ENCODE peak calls at places on chromosomes 1 and 21, in five cellular contexts. One of them, this sample, is unnamed.

GRCh38 chr1:211695135-211695816 is 19.9 kb upstream of the NEK2 start:
- DNase-seq in lower lobe of right lung: no peak
- DNase-seq in astrocyte: no peak
- DNase-seq in bronchial epithelial cell: no peak
- DNase-seq in right atrium auricular region: no peak
- DNase-seq in this sample: no peak

GRCh38 chr1:9606948-9607347 is 18.2 kb downstream of the TMEM201 start:
- DNase-seq in lower lobe of right lung: no peak
- DNase-seq in astrocyte: no peak
- DNase-seq in bronchial epithelial cell: no peak
- DNase-seq in right atrium auricular region: no peak
- DNase-seq in this sample: no peak

GRCh38 chr21:39670741-39671140 is 58.0 kb downstream of the B3GALT5 start:
- DNase-seq in lower lobe of right lung: no peak
- DNase-seq in astrocyte: peak; percentile 8
- DNase-seq in bronchial epithelial cell: no peak
- DNase-seq in right atrium auricular region: no peak
- DNase-seq in this sample: no peak

GRCh38 chr1:21232044-21232443 is 55.3 kb upstream of the EIF4G3 start:
- DNase-seq in lower lobe of right lung: no peak
- DNase-seq in astrocyte: no peak
- DNase-seq in bronchial epithelial cell: peak; percentile 47
- DNase-seq in right atrium auricular region: no peak
- DNase-seq in this sample: no peak

GRCh38 chr1:157113116-157113515 is 13.5 kb upstream of the ETV3L start:
- DNase-seq in lower lobe of right lung: no peak
- DNase-seq in astrocyte: no peak
- DNase-seq in bronchial epithelial cell: no peak
- DNase-seq in right atrium auricular region: no peak
- DNase-seq in this sample: no peak

GRCh38 chr21:18168108-18168507 is 76.5 kb upstream of the CHODL start:
- DNase-seq in lower lobe of right lung: no peak
- DNase-seq in astrocyte: no peak
- DNase-seq in bronchial epithelial cell: no peak
- DNase-seq in right atrium auricular region: no peak
- DNase-seq in this sample: no peak

GRCh38 chr1:208979776-208980175 is 603.7 kb upstream of the CAMK1G start:
- DNase-seq in lower lobe of right lung: no peak
- DNase-seq in astrocyte: no peak
- DNase-seq in bronchial epithelial cell: peak; percentile 58
- DNase-seq in right atrium auricular region: no peak
- DNase-seq in this sample: no peak

GRCh38 chr1:10782491-10783244 is 13.8 kb downstream of the CASZ1 start:
- DNase-seq in lower lobe of right lung: peak; percentile 33
- DNase-seq in astrocyte: no peak
- DNase-seq in bronchial epithelial cell: no peak
- DNase-seq in right atrium auricular region: no peak
- DNase-seq in this sample: no peak

GRCh38 chr1:176033879-176034278 is 173.2 kb downstream of the COP1 start:
- DNase-seq in lower lobe of right lung: no peak
- DNase-seq in astrocyte: peak; percentile 8
- DNase-seq in bronchial epithelial cell: peak; percentile 65
- DNase-seq in right atrium auricular region: no peak
- DNase-seq in this sample: no peak

GRCh38 chr1:212037900-212038299 is 2.4 kb downstream of the DTL start:
- DNase-seq in lower lobe of right lung: no peak
- DNase-seq in astrocyte: no peak
- DNase-seq in bronchial epithelial cell: peak; percentile 74
- DNase-seq in right atrium auricular region: no peak
- DNase-seq in this sample: no peak

GRCh38 chr1:52348704-52349301 is 17.2 kb downstream of the CC2D1B start:
- DNase-seq in lower lobe of right lung: no peak
- DNase-seq in astrocyte: no peak
- DNase-seq in bronchial epithelial cell: no peak
- DNase-seq in right atrium auricular region: peak; percentile 49
- DNase-seq in this sample: no peak

GRCh38 chr1:29033829-29034466 is 89.8 kb downstream of the TMEM200B start:
- DNase-seq in lower lobe of right lung: no peak
- DNase-seq in astrocyte: peak; percentile 10
- DNase-seq in bronchial epithelial cell: peak; percentile 60
- DNase-seq in right atrium auricular region: no peak
- DNase-seq in this sample: no peak

GRCh38 chr1:109640285-109640865 is 15.5 kb upstream of the GSTM4 start:
- DNase-seq in lower lobe of right lung: peak; percentile 89
- DNase-seq in astrocyte: no peak
- DNase-seq in bronchial epithelial cell: peak; percentile 57
- DNase-seq in right atrium auricular region: peak; percentile 89
- DNase-seq in this sample: no peak

GRCh38 chr1:6121651-6122370 is 58.3 kb downstream of the CHD5 start:
- DNase-seq in lower lobe of right lung: peak; percentile 37
- DNase-seq in astrocyte: no peak
- DNase-seq in bronchial epithelial cell: no peak
- DNase-seq in right atrium auricular region: no peak
- DNase-seq in this sample: no peak

GRCh38 chr1:240768979-240769378 is 157.0 kb upstream of the GREM2 start:
- DNase-seq in lower lobe of right lung: no peak
- DNase-seq in astrocyte: no peak
- DNase-seq in bronchial epithelial cell: no peak
- DNase-seq in right atrium auricular region: no peak
- DNase-seq in this sample: no peak

GRCh38 chr1:208059328-208060017 is 148.5 kb upstream of the CD34 start:
- DNase-seq in lower lobe of right lung: no peak
- DNase-seq in astrocyte: no peak
- DNase-seq in bronchial epithelial cell: no peak
- DNase-seq in right atrium auricular region: no peak
- DNase-seq in this sample: no peak

GRCh38 chr1:202207292-202207691 is 13.7 kb downstream of the LGR6 start:
- DNase-seq in lower lobe of right lung: no peak
- DNase-seq in astrocyte: peak; percentile 68
- DNase-seq in bronchial epithelial cell: peak; percentile 32
- DNase-seq in right atrium auricular region: no peak
- DNase-seq in this sample: peak; percentile 44

GRCh38 chr1:68717330-68717729 is 220.4 kb upstream of the DEPDC1 start:
- DNase-seq in lower lobe of right lung: no peak
- DNase-seq in astrocyte: no peak
- DNase-seq in bronchial epithelial cell: no peak
- DNase-seq in right atrium auricular region: no peak
- DNase-seq in this sample: no peak

GRCh38 chr1:41608242-41608641 is 123.8 kb upstream of the EDN2 start:
- DNase-seq in lower lobe of right lung: no peak
- DNase-seq in astrocyte: peak; percentile 74
- DNase-seq in bronchial epithelial cell: peak; percentile 4
- DNase-seq in right atrium auricular region: no peak
- DNase-seq in this sample: no peak

GRCh38 chr1:45012639-45013278 is 705 bp downstream of the UROD start:
- DNase-seq in lower lobe of right lung: peak; percentile 86
- DNase-seq in astrocyte: peak; percentile 54
- DNase-seq in bronchial epithelial cell: peak; percentile 65
- DNase-seq in right atrium auricular region: peak; percentile 83
- DNase-seq in this sample: peak; percentile 25

GRCh38 chr21:35294231-35294898 is 245.3 kb upstream of the RUNX1 start:
- DNase-seq in lower lobe of right lung: no peak
- DNase-seq in astrocyte: no peak
- DNase-seq in bronchial epithelial cell: peak; percentile 40
- DNase-seq in right atrium auricular region: no peak
- DNase-seq in this sample: no peak

GRCh38 chr1:222167111-222167510 is 380.8 kb downstream of the HHIPL2 start:
- DNase-seq in lower lobe of right lung: no peak
- DNase-seq in astrocyte: peak; percentile 92
- DNase-seq in bronchial epithelial cell: peak; percentile 100
- DNase-seq in right atrium auricular region: no peak
- DNase-seq in this sample: peak; percentile 65

GRCh38 chr1:5651496-5651895 is 340.7 kb downstream of the NPHP4 start:
- DNase-seq in lower lobe of right lung: no peak
- DNase-seq in astrocyte: no peak
- DNase-seq in bronchial epithelial cell: no peak
- DNase-seq in right atrium auricular region: no peak
- DNase-seq in this sample: no peak

GRCh38 chr1:202551683-202552082 is 158.6 kb downstream of the SYT2 start:
- DNase-seq in lower lobe of right lung: no peak
- DNase-seq in astrocyte: no peak
- DNase-seq in bronchial epithelial cell: no peak
- DNase-seq in right atrium auricular region: no peak
- DNase-seq in this sample: no peak

GRCh38 chr1:154568165-154568815 is 712 bp downstream of the CHRNB2 start:
- DNase-seq in lower lobe of right lung: no peak
- DNase-seq in astrocyte: no peak
- DNase-seq in bronchial epithelial cell: no peak
- DNase-seq in right atrium auricular region: no peak
- DNase-seq in this sample: no peak
- H3K4me3 ChIP-seq in lower lobe of right lung: peak overlapping the region; percentile 28
- H3K4me3 ChIP-seq in astrocyte: peak overlapping the region; percentile 10
- H3K4me3 ChIP-seq in bronchial epithelial cell: no peak overlapping the region
- H3K4me3 ChIP-seq in right atrium auricular region: peak overlapping the region; percentile 25
- H3K4me3 ChIP-seq in this sample: no peak overlapping the region

GRCh38 chr1:177495878-177496277 is 325.1 kb downstream of the BRINP2 start:
- DNase-seq in lower lobe of right lung: no peak
- DNase-seq in astrocyte: no peak
- DNase-seq in bronchial epithelial cell: peak; percentile 5
- DNase-seq in right atrium auricular region: no peak
- DNase-seq in this sample: no peak
- TF ChIP-seq CTCF in lower lobe of right lung: no peak
- TF ChIP-seq CTCF in astrocyte: no peak
- TF ChIP-seq CTCF in bronchial epithelial cell: no peak
- TF ChIP-seq CTCF in right atrium auricular region: no peak
- TF ChIP-seq CTCF in this sample: no peak

DNA sequence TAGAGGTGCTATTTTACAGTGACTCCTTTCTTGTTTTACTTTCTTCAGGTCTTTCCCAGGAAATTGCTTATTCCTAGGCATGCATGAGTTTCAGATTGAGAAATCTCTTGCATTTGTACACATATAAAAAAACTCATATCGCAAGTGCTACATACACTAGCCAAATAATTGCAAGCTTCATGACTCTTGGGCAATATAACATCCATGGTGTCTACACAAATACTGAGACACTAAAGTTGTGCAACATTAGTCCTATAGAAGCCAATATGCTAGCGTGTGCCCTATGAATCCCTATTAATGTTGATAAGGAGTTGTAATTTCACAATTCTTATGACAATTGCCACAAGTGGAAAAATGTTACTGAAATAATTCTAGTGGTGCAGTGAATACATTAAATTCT is 591.0 kb downstream of the ADGRL2 start:
- DNase-seq in lower lobe of right lung: no peak
- DNase-seq in astrocyte: no peak
- DNase-seq in bronchial epithelial cell: peak; percentile 76
- DNase-seq in right atrium auricular region: no peak
- DNase-seq in this sample: no peak
- H3K27me3 ChIP-seq in lower lobe of right lung: no peaks in the 10 kb centered on the region
- H3K27me3 ChIP-seq in astrocyte: no peaks in the 10 kb centered on the region
- H3K27me3 ChIP-seq in bronchial epithelial cell: no peaks in the 10 kb centered on the region
- H3K27me3 ChIP-seq in right atrium auricular region: no peaks in the 10 kb centered on the region
- H3K27me3 ChIP-seq in this sample: no peaks in the 10 kb centered on the region

GRCh38 chr1:32273389-32274208 is 18.3 kb upstream of the HDAC1 start:
- DNase-seq in lower lobe of right lung: no peak
- DNase-seq in astrocyte: no peak
- DNase-seq in bronchial epithelial cell: peak; percentile 86
- DNase-seq in right atrium auricular region: no peak
- DNase-seq in this sample: peak; percentile 56
- H3K4me3 ChIP-seq in lower lobe of right lung: no peak overlapping the region
- H3K4me3 ChIP-seq in astrocyte: no peak overlapping the region
- H3K4me3 ChIP-seq in bronchial epithelial cell: no peak overlapping the region
- H3K4me3 ChIP-seq in right atrium auricular region: no peak overlapping the region
- H3K4me3 ChIP-seq in this sample: no peak overlapping the region

DNA sequence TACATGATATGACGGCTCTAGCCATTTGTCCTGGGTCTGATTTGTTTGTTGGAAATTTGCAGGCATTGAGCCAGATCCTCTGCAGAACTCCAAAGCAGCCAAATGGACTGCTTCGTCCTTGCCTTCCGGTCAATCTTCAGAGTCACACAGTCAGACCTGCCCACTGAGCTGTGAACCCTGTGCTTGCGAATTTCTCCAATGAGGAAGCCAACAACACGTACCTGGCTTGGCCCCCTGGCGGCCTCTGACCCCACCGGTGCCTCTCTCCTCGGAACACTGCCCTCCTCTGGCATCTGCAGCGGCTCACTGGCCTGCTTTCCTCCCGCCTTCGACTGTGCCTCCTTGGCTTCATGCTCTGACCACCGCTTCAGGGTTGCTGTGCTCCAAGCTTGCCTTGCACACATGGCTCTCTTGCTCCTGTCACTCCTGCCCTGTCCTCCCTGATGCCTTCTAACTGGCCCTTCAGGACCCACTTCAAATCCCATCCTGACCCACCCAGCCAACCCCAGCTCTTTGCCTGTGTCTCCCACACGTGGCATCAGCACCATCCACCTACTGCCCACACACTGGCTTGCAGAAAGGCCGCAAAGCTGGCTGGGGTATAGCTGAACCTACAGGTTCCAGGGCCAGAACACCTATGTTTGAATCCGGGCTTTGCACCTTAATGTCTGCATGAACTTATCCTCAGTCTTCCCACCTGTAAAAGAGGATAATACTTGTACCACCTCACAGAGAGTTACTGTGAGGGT is 128.2 kb downstream of the KCNN3 start:
- DNase-seq in lower lobe of right lung: no peak
- DNase-seq in astrocyte: peak; percentile 49
- DNase-seq in bronchial epithelial cell: no peak
- DNase-seq in right atrium auricular region: no peak
- DNase-seq in this sample: no peak
- TF ChIP-seq CTCF in lower lobe of right lung: no peak
- TF ChIP-seq CTCF in astrocyte: no peak
- TF ChIP-seq CTCF in bronchial epithelial cell: no peak
- TF ChIP-seq CTCF in right atrium auricular region: no peak
- TF ChIP-seq CTCF in this sample: no peak

GRCh38 chr1:229365574-229365973 is 22.7 kb upstream of the CCSAP start:
- DNase-seq in lower lobe of right lung: no peak
- DNase-seq in astrocyte: no peak
- DNase-seq in bronchial epithelial cell: no peak
- DNase-seq in right atrium auricular region: no peak
- DNase-seq in this sample: no peak

GRCh38 chr1:229371624-229372023 is 28.8 kb upstream of the CCSAP start:
- DNase-seq in lower lobe of right lung: no peak
- DNase-seq in astrocyte: no peak
- DNase-seq in bronchial epithelial cell: peak; percentile 95
- DNase-seq in right atrium auricular region: no peak
- DNase-seq in this sample: no peak

GRCh38 chr1:229372251-229372650 is 29.4 kb upstream of the CCSAP start:
- DNase-seq in lower lobe of right lung: no peak
- DNase-seq in astrocyte: no peak
- DNase-seq in bronchial epithelial cell: peak; percentile 85
- DNase-seq in right atrium auricular region: no peak
- DNase-seq in this sample: no peak

GRCh38 chr1:229370601-229371021 is 27.8 kb upstream of the CCSAP start:
- DNase-seq in lower lobe of right lung: no peak
- DNase-seq in astrocyte: no peak
- DNase-seq in bronchial epithelial cell: no peak
- DNase-seq in right atrium auricular region: peak; percentile 62
- DNase-seq in this sample: no peak

GRCh38 chr1:229368347-229368746 is 25.5 kb upstream of the CCSAP start:
- DNase-seq in lower lobe of right lung: no peak
- DNase-seq in astrocyte: no peak
- DNase-seq in bronchial epithelial cell: peak; percentile 11
- DNase-seq in right atrium auricular region: no peak
- DNase-seq in this sample: no peak
- H3K27me3 ChIP-seq in lower lobe of right lung: peaks cover 8% of the 10 kb centered on the region
- H3K27me3 ChIP-seq in astrocyte: peaks cover 3% of the 10 kb centered on the region
- H3K27me3 ChIP-seq in bronchial epithelial cell: no peaks in the 10 kb centered on the region
- H3K27me3 ChIP-seq in right atrium auricular region: no peaks in the 10 kb centered on the region
- H3K27me3 ChIP-seq in this sample: no peaks in the 10 kb centered on the region